ENCODE peak calls at places on chromosomes 2 and 18, in eight cellular contexts. A, T, I, K, Z, S, J and D are unnamed samples.

GRCh38 chr2:63537306-63537705 is 51.0 kb downstream of the WDPCP start:
- DNase-seq in A (no peak), T (no peak), I (no peak), K (no peak), Z (no peak), S (no peak), J (no peak), D (no peak)

GRCh38 chr2:217792611-217793527 is 209.9 kb downstream of the TNS1 start:
- DNase-seq in A (no peak), T (no peak), I (peak; percentile 17), K (no peak), Z (peak; percentile 31), S (no peak), J (no peak), D (no peak)

GRCh38 chr2:241123816-241124536 is 21.9 kb upstream of the MTERF4 start:
- DNase-seq in A (no peak), T (peak; percentile 70), I (no peak), K (peak; percentile 22), Z (no peak), S (no peak), J (no peak), D (peak; percentile 32)

GRCh38 chr18:43887491-43887890 is 610.2 kb upstream of the SYT4 start:
- DNase-seq in A (no peak), T (no peak), I (peak; percentile 74), K (no peak), Z (no peak), S (no peak), J (no peak), D (no peak)

GRCh38 chr2:60249879-60250278 is 303.6 kb downstream of the BCL11A start:
- DNase-seq in A (no peak), T (no peak), I (no peak), K (no peak), Z (no peak), S (no peak), J (no peak), D (no peak)

GRCh38 chr2:100812141-100812540 is 7.8 kb upstream of the NPAS2 start:
- DNase-seq in A (no peak), T (no peak), I (no peak), K (no peak), Z (no peak), S (no peak), J (no peak), D (no peak)

GRCh38 chr18:74896390-74896991 is 298.8 kb downstream of the ZNF407 start:
- DNase-seq in A (peak; percentile 16), T (peak; percentile 47), I (peak; percentile 85), K (no peak), Z (no peak), S (peak; percentile 15), J (no peak), D (peak; percentile 62)

GRCh38 chr2:191049728-191050639 is 36.0 kb upstream of the STAT1 start:
- DNase-seq in A (peak; percentile 40), T (no peak), I (no peak), K (no peak), Z (peak; percentile 41), S (no peak), J (no peak), D (no peak)

GRCh38 chr2:137865954-137866540 is 98.2 kb upstream of the HNMT start:
- DNase-seq in A (peak; percentile 53), T (peak; percentile 21), I (peak; percentile 89), K (peak; percentile 46), Z (peak; percentile 54), S (peak; percentile 29), J (no peak), D (peak; percentile 24)

GRCh38 chr2:10555810-10556111 is 107.6 kb upstream of the ODC1 start:
- DNase-seq in A (no peak), T (no peak), I (no peak), K (no peak), Z (no peak), S (no peak), J (no peak), D (no peak)

GRCh38 chr2:200787351-200788128 is 24.2 kb upstream of the BZW1 start:
- DNase-seq in A (peak; percentile 95), T (no peak), I (no peak), K (no peak), Z (peak; percentile 98), S (peak; percentile 81), J (no peak), D (no peak)

GRCh38 chr2:176150338-176151198 is 782 bp upstream of the HOXD4 start:
- DNase-seq in A (no peak), T (no peak), I (no peak), K (no peak), Z (no peak), S (no peak), J (no peak), D (no peak)

GRCh38 chr2:176152350-176153181 is 1.2 kb downstream of the HOXD4 start:
- DNase-seq in A (no peak), T (no peak), I (peak; percentile 56), K (no peak), Z (no peak), S (no peak), J (no peak), D (no peak)

GRCh38 chr2:176149484-176150337 is 1.6 kb upstream of the HOXD4 start:
- DNase-seq in A (no peak), T (no peak), I (peak; percentile 61), K (no peak), Z (no peak), S (no peak), J (no peak), D (no peak)

GRCh38 chr2:176148758-176149483 is 2.4 kb upstream of the HOXD4 start:
- DNase-seq in A (no peak), T (no peak), I (no peak), K (no peak), Z (no peak), S (no peak), J (no peak), D (no peak)

DNA sequence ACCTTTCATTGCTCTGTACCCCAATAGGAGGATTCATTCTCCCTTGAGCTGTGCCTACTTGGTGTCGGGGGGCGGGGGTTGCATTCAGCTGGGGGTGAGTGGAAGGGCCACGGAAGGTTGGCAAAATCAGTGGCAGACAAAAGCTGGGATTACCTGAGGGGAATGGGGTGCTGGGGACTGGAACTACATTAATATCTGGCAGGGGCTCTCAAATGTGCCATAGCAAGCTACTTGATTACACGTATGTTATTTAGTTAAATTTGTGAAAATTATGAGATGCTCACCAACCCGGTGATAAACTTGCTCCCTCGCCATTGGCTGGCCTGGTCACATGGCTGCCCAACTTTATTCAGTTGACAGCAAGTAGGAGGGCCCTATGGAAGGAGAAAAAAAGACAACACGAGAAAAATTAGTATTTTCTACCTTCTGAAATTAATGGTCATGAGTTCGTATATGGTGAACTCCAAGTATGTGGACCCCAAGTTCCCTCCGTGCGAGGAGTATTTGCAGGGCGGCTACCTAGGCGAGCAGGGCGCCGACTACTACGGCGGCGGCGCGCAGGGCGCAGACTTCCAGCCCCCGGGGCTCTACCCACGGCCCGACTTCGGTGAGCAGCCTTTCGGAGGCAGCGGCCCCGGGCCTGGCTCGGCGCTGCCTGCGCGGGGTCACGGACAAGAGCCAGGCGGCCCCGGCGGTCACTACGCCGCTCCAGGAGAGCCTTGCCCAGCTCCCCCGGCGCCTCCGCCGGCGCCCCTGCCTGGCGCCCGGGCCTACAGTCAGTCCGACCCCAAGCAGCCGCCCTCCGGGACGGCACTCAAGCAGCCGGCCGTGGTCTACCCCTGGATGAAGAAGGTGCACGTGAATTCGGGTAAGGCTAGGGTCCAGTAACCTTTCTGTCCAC is at the start of gene HOXD4:
- DNase-seq in A (no peak), T (no peak), I (peak; percentile 78), K (no peak), Z (no peak), S (no peak), J (no peak), D (no peak)
- H3K9me3 ChIP-seq in A (no peaks in the 10 kb centered on the region), T (no peaks in the 10 kb centered on the region), I (no peaks in the 10 kb centered on the region), K (no peaks in the 10 kb centered on the region), Z (no peaks in the 10 kb centered on the region), S (no peaks in the 10 kb centered on the region), J (no peaks in the 10 kb centered on the region), D (no peaks in the 10 kb centered on the region)

DNA sequence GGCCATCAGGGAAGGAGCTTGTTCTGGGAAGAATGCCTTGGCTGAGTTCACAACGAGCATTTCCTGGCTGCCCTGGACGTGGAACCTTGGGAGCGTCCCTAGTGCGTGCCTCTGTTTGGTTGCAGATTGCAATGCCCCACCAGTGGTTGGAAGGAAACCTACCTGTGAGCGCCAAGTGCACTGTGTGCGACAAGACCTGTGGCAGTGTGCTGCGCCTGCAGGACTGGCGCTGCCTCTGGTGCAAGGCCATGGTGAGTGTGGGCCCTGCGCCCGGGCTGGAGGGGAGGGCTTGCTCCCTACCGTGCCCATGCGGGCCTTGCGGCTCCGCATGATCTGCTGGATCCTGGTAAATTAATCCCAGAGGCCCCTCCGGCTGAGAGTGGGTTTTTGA is 81.9 kb downstream of the DGKD start:
- DNase-seq in A (no peak), T (no peak), I (peak; percentile 26), K (no peak), Z (no peak), S (no peak), J (no peak), D (no peak)
- H3K36me3 ChIP-seq in A (no peaks in the 10 kb centered on the region), T (peaks cover 60% of the 10 kb centered on the region), I (no peaks in the 10 kb centered on the region), K (no peaks in the 10 kb centered on the region), Z (peaks cover 3% of the 10 kb centered on the region), S (peaks cover 23% of the 10 kb centered on the region), J (no peaks in the 10 kb centered on the region), D (no peaks in the 10 kb centered on the region)

DNA sequence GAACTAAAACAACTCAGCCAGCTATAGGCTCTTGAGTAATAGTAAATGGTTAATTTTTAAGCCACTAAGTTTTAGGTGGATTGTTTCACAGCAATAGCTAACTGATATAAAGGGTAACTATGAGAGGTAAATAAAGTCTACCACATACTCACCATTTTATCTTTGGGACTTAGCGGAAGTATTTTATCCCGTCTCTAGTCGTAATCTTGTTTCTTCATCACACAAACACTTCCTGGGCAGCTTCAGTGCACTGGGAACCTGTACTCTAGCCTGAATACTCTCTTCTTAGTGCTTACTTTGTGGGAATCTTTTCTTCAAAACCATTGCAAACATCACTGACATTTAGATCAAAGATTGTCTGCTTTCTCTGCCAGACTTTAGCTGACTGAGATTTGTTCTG is 360.5 kb downstream of the EPHA4 start:
- DNase-seq in A (no peak), T (no peak), I (no peak), K (no peak), Z (no peak), S (no peak), J (no peak), D (no peak)
- H3K9me3 ChIP-seq in A (no peaks in the 10 kb centered on the region), T (no peaks in the 10 kb centered on the region), I (no peaks in the 10 kb centered on the region), K (no peaks in the 10 kb centered on the region), Z (no peaks in the 10 kb centered on the region), S (no peaks in the 10 kb centered on the region), J (no peaks in the 10 kb centered on the region), D (no peaks in the 10 kb centered on the region)

GRCh38 chr2:26284132-26284531 is 39.4 kb downstream of the HADHB start:
- DNase-seq in A (no peak), T (no peak), I (no peak), K (no peak), Z (peak; percentile 31), S (no peak), J (no peak), D (no peak)
- H3K36me3 ChIP-seq in A (peaks cover 20% of the 10 kb centered on the region), T (peaks cover 78% of the 10 kb centered on the region), I (peaks cover 54% of the 10 kb centered on the region), K (no peaks in the 10 kb centered on the region), Z (peaks cover 3% of the 10 kb centered on the region), S (peaks cover 79% of the 10 kb centered on the region), J (no peaks in the 10 kb centered on the region), D (peaks cover 7% of the 10 kb centered on the region)

DNA sequence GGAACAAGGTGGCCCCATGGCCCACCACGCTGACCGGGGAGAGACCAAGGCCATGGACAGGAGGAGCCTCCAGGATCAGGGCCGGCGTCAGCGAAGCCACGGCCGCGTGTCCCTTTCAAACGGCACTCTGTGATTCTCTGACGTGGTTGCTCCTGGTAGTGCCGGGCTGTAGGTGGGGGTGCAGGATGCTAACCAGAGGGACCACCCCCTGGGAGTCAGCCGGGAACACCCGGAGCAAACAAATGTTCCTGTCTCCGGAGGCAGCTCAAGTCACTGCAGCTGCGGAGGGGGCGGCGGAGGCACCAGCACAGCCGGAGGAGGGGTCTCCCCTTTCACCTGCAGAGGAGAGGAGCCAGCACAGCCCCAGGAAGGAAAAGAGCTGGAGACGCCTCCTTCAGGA is 750.6 kb upstream of the SALL3 start:
- DNase-seq in A (no peak), T (no peak), I (peak; percentile 78), K (no peak), Z (no peak), S (no peak), J (no peak), D (no peak)
- H3K9me3 ChIP-seq in A (peaks cover 10% of the 10 kb centered on the region), T (peaks cover 3% of the 10 kb centered on the region), I (no peaks in the 10 kb centered on the region), K (no peaks in the 10 kb centered on the region), Z (no peaks in the 10 kb centered on the region), S (no peaks in the 10 kb centered on the region), J (no peaks in the 10 kb centered on the region), D (no peaks in the 10 kb centered on the region)